ENCODE peak calls at places on chromosomes 12 and 14, in seven cellular contexts. Z, O, R, C, J, B and F are unnamed samples.

GRCh38 chr12:6753772-6754356 is 923 bp upstream of the MLF2 start:
- DNase-seq in O (no peak), Z (no peak), B (no peak), R (no peak), C (no peak), J (no peak), F (no peak)

GRCh38 chr14:68958553-68958952 is 20.5 kb downstream of the ACTN1 start:
- DNase-seq in C (no peak), J (no peak), R (no peak), O (no peak), B (no peak), Z (no peak), F (no peak)

GRCh38 chr14:61152851-61153364 is 128.2 kb downstream of the TMEM30B start:
- DNase-seq in B (no peak), C (no peak), J (no peak), R (no peak), Z (no peak), O (no peak), F (no peak)

GRCh38 chr12:2813573-2814185 is 1.2 kb downstream of the ITFG2 start:
- DNase-seq in C (no peak), B (no peak), O (peak; percentile 72), R (no peak), Z (no peak), J (no peak), F (peak; percentile 68)

GRCh38 chr12:120830052-120830940 is 73.9 kb downstream of the SPPL3 start:
- DNase-seq in R (no peak), C (no peak), O (no peak), Z (no peak), B (no peak), J (no peak), F (no peak)

GRCh38 chr12:75722714-75723200 is 211.3 kb upstream of the KRR1 start:
- DNase-seq in B (peak; percentile 62), C (no peak), J (no peak), Z (no peak), R (peak; percentile 48), O (peak; percentile 48), F (peak; percentile 46)

GRCh38 chr12:54549774-54550451 is 512 bp downstream of the PDE1B start:
- DNase-seq in R (no peak), B (no peak), J (no peak), C (no peak), O (peak; percentile 26), Z (no peak), F (no peak)

GRCh38 chr14:64815257-64815656 is 64.5 kb downstream of the SPTB start:
- DNase-seq in R (no peak), O (no peak), J (no peak), C (no peak), Z (no peak), B (no peak), F (no peak)

GRCh38 chr12:117096643-117097042 is 2.6 kb downstream of the TESC start:
- DNase-seq in B (no peak), J (peak; percentile 22), R (no peak), O (no peak), C (no peak), Z (no peak), F (no peak)

GRCh38 chr14:60775296-60775695 is 40.7 kb downstream of the MNAT1 start:
- DNase-seq in Z (no peak), J (no peak), O (no peak), B (no peak), R (no peak), C (no peak), F (no peak)

GRCh38 chr12:31466768-31467167 is 124.2 kb downstream of the DENND5B start:
- DNase-seq in J (no peak), R (no peak), B (no peak), Z (no peak), C (no peak), O (no peak), F (no peak)

GRCh38 chr12:65492997-65493892 is 214.8 kb downstream of the MSRB3 start:
- DNase-seq in J (no peak), R (no peak), C (no peak), O (no peak), Z (no peak), B (no peak), F (peak; percentile 8)

GRCh38 chr12:6295187-6295811 is 15.2 kb upstream of the PLEKHG6 start:
- DNase-seq in O (no peak), Z (no peak), J (peak; percentile 82), C (no peak), R (peak; percentile 32), B (peak; percentile 74), F (no peak)

GRCh38 chr12:79378496-79378895 is 312.3 kb downstream of the PAWR start:
- DNase-seq in C (no peak), O (no peak), B (no peak), Z (peak; percentile 10), J (no peak), R (no peak), F (no peak)

GRCh38 chr12:53006810-53007742 is 820 bp downstream of the EIF4B start:
- DNase-seq in C (peak; percentile 74), J (peak; percentile 77), Z (peak; percentile 13), B (peak; percentile 79), O (peak; percentile 88), R (peak; percentile 20), F (peak; percentile 75)

GRCh38 chr12:34396006-34396860 is 373.9 kb downstream of the ALG10 start:
- DNase-seq in O (peak; percentile 18), Z (no peak), R (no peak), C (peak; percentile 1), B (peak; percentile 23), J (peak; percentile 33), F (no peak)